ENCODE peak calls at places on chromosomes 6 and 20, in seven cellular contexts. L is CD8-positive, alpha-beta T cell; J is fibroblast of mammary gland; C is WERI-Rb-1; G is lower leg skin; A is fibroblast of pulmonary artery; X is tibial nerve. Z is an unnamed sample.

GRCh38 chr6:33730611-33731010 is 16.1 kb downstream of the IP6K3 start:
- DNase-seq in L (no peak), J (no peak), C (peak), G (no peak), A (no peak), X (no peak), Z (no peak)

GRCh38 chr6:99011151-99011550 is 63.4 kb upstream of the FBXL4 start:
- DNase-seq in L (no peak), J (no peak), C (no peak), G (no peak), A (no peak), X (no peak), Z (no peak)

GRCh38 chr6:117548797-117549301 is 53.5 kb downstream of the GOPC start:
- DNase-seq in L (peak), J (no peak), C (no peak), G (no peak), A (peak), X (no peak), Z (no peak)

GRCh38 chr20:11777861-11778570 is 139.7 kb upstream of the BTBD3 start:
- DNase-seq in L (no peak), J (peak), C (no peak), G (no peak), A (peak), X (no peak), Z (no peak)

GRCh38 chr6:45900808-45901752 is 114.6 kb downstream of the CLIC5 start:
- DNase-seq in L (no peak), J (peak), C (no peak), G (no peak), A (no peak), X (peak), Z (no peak)

GRCh38 chr20:46709459-46710148 is at the start of gene SLC2A10:
- DNase-seq in L (no peak), J (peak), C (no peak), G (no peak), A (peak), X (peak), Z (peak)

GRCh38 chr6:81751388-81752083 is 945 bp downstream of the TENT5A start:
- DNase-seq in L (peak), J (no peak), C (peak), G (peak), A (peak), X (peak), Z (peak)

GRCh38 chr6:28377879-28378278 is 21.7 kb downstream of the ZSCAN12 start:
- DNase-seq in L (no peak), J (no peak), C (no peak), G (no peak), A (no peak), X (no peak), Z (no peak)

GRCh38 chr6:106309024-106309423 is 16.5 kb downstream of the ATG5 start:
- DNase-seq in L (no peak), J (no peak), C (no peak), G (no peak), A (no peak), X (no peak), Z (no peak)

GRCh38 chr20:25294459-25295385 is 46.8 kb downstream of the PYGB start:
- DNase-seq in L (peak), J (peak), C (peak), G (no peak), A (peak), X (no peak), Z (no peak)

GRCh38 chr6:89413006-89413400 is 930 bp upstream of the RRAGD start:
- DNase-seq in L (no peak), J (no peak), C (no peak), G (peak), A (no peak), X (no peak), Z (no peak)

GRCh38 chr20:60257671-60258070 is 299.4 kb downstream of the CDH26 start:
- DNase-seq in L (no peak), J (no peak), C (no peak), G (no peak), A (no peak), X (no peak), Z (no peak)

GRCh38 chr20:8583209-8584106 is 451.4 kb downstream of the PLCB1 start:
- DNase-seq in L (no peak), J (no peak), C (no peak), G (no peak), A (peak), X (no peak), Z (no peak)

GRCh38 chr6:109236140-109237081 is 141.1 kb downstream of the CEP57L1 start:
- DNase-seq in L (no peak), J (no peak), C (peak), G (no peak), A (no peak), X (no peak), Z (no peak)

GRCh38 chr6:47455533-47456209 is 21.9 kb upstream of the CD2AP start:
- DNase-seq in L (no peak), J (peak), C (no peak), G (no peak), A (no peak), X (no peak), Z (no peak)

GRCh38 chr6:92710048-92710447 is 709.3 kb downstream of the EPHA7 start:
- DNase-seq in L (no peak), J (no peak), C (no peak), G (no peak), A (no peak), X (no peak), Z (no peak)

GRCh38 chr6:61606500-61606899 is 679.5 kb downstream of the KHDRBS2 start:
- DNase-seq in L (no peak), J (no peak), C (no peak), G (no peak), A (no peak), X (no peak), Z (no peak)

GRCh38 chr6:125356888-125357287 is 55.1 kb upstream of the HDDC2 start:
- DNase-seq in L (no peak), J (no peak), C (no peak), G (no peak), A (no peak), X (no peak), Z (no peak)

GRCh38 chr20:57707849-57708693 is 1.7 kb downstream of the PMEPA1 start:
- DNase-seq in L (no peak), J (no peak), C (no peak), G (no peak), A (no peak), X (no peak), Z (no peak)

GRCh38 chr6:42367353-42368011 is 84.2 kb downstream of the TRERF1 start:
- DNase-seq in L (peak), J (no peak), C (no peak), G (no peak), A (peak), X (no peak), Z (no peak)

GRCh38 chr6:72952808-72953630 is 272.3 kb downstream of the KHDC1L start:
- DNase-seq in L (no peak), J (peak), C (no peak), G (no peak), A (peak), X (no peak), Z (no peak)

GRCh38 chr6:39102024-39102820 is 12.8 kb downstream of the SAYSD1 start:
- DNase-seq in L (no peak), J (peak), C (peak), G (no peak), A (peak), X (no peak), Z (no peak)

GRCh38 chr6:16868968-16869367 is 107.7 kb upstream of the ATXN1 start:
- DNase-seq in L (no peak), J (no peak), C (no peak), G (no peak), A (no peak), X (no peak), Z (no peak)

GRCh38 chr6:16873698-16874097 is 112.4 kb upstream of the ATXN1 start:
- DNase-seq in L (no peak), J (no peak), C (no peak), G (no peak), A (no peak), X (no peak), Z (no peak)

GRCh38 chr6:16871047-16871446 is 109.8 kb upstream of the ATXN1 start:
- DNase-seq in L (no peak), J (no peak), C (no peak), G (no peak), A (no peak), X (no peak), Z (no peak)

DNA sequence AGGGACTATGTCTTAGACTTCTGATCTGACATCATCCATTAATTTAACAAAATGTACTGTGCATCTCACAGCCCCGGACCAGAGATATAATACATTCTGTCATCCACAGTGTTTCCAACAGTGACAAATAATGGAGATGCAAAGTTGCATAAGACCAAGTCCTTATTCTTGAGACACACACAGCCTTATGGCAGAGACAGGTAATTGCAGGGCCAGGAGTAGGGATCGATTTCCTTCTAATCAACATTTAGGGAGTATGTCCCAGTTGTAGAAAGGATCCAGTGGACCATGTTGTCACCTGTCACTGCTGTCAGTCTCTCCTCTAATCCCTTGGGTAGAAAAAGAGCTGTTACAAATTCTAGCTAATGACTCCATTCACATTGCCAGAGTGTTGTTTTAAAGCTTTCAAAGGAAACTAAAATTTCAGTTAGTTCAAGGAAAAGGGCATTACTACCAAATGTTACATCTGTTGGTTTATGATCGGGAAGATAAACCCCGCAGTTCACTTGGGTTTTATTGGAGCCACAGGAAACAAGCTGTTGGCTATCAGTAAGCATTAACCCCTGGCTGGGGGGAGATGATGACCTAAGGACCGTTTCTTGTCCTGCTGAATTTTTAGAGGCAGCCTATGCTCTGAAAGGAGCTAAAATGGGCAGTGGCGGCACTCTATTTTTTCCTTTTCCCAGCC is 111.4 kb upstream of the ATXN1 start:
- DNase-seq in L (no peak), J (no peak), C (no peak), G (no peak), A (no peak), X (no peak), Z (no peak)
- TF ChIP-seq CTCF in L (no peak), J (peak), C (peak), G (no peak), A (no peak), X (no peak), Z (no peak)

GRCh38 chr6:139374357-139375238 is at the start of gene CITED2:
- DNase-seq in L (peak), J (peak), C (peak), G (peak), A (peak), X (peak), Z (peak)
- TF ChIP-seq CTCF in L (no peak), J (peak), C (no peak), G (peak), A (peak), X (peak), Z (peak)

GRCh38 chr6:128519132-128519930 is 1.1 kb downstream of the PTPRK start:
- DNase-seq in L (peak), J (peak), C (peak), G (peak), A (peak), X (no peak), Z (peak)
- TF ChIP-seq CTCF in L (no peak), J (peak), C (peak), G (no peak), A (peak), X (no peak), Z (no peak)

DNA sequence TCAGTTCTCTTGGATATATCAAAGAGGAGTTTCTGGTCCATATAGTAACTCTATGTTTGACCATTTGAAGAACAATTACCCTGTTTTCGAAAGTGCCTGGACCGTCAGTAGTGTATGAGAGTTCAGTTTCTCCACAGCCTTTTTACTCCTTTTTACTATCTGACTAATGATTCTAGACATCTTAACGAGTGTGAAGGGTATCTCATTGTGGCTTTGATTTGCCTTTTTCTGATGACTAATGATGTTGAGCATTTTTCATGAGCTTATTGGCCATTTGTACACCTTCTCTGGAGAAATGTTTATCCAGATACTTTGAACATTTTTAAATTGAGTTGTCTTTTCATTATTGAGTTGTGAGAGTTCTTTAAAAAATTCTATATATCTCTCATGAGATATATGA is 114.9 kb upstream of the ATXN1 start:
- DNase-seq in L (no peak), J (no peak), C (no peak), G (no peak), A (no peak), X (no peak), Z (no peak)
- TF ChIP-seq CTCF in L (no peak), J (no peak), C (no peak), G (no peak), A (no peak), X (no peak), Z (no peak)

GRCh38 chr6:139711714-139712585 is 337.5 kb upstream of the CITED2 start:
- DNase-seq in L (no peak), J (peak), C (no peak), G (no peak), A (peak), X (no peak), Z (no peak)
- TF ChIP-seq CTCF in L (no peak), J (no peak), C (no peak), G (no peak), A (no peak), X (no peak), Z (no peak)

GRCh38 chr20:33751775-33752174 is 20.0 kb downstream of the ZNF341 start:
- DNase-seq in L (no peak), J (no peak), C (no peak), G (no peak), A (no peak), X (no peak), Z (no peak)
- TF ChIP-seq CTCF in L (no peak), J (no peak), C (no peak), G (no peak), A (no peak), X (no peak), Z (no peak)

DNA sequence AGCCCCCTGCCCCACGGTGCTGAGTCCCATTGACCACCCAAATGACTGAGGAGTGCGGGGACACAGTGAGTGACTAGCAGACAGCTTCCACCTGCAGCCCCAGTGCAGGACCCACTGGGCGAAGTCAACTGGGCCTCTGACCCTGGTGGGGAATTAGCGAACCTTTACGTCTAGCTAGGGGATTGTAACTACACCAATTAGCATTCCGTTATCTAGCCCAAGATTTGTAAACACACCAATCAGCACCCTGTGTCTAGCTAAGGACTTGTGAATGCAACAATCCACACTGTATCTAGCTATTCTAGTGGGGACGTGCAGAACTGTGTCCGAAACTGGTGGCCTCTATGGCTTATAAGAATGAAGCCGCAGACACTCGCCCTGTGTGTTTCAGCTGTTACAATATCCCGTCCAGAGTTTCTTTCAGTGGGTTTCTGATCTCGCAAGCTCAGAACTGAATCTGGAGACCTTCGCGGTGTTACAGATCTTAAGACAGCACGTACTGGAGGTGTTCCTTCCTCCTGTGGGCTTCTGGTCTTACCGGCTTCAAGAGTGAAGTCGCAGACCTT is 21.1 kb upstream of the GMPR start:
- DNase-seq in L (peak), J (no peak), C (no peak), G (no peak), A (no peak), X (no peak), Z (no peak)
- TF ChIP-seq CTCF in L (no peak), J (no peak), C (no peak), G (no peak), A (no peak), X (no peak), Z (no peak)

GRCh38 chr6:168197636-168198301 is 118.8 kb upstream of the FRMD1 start:
- DNase-seq in L (peak), J (no peak), C (no peak), G (no peak), A (no peak), X (no peak), Z (peak)

GRCh38 chr6:168198302-168199180 is 119.5 kb upstream of the FRMD1 start:
- DNase-seq in L (peak), J (no peak), C (no peak), G (no peak), A (no peak), X (no peak), Z (peak)

GRCh38 chr6:168195712-168196111 is 116.7 kb upstream of the FRMD1 start:
- DNase-seq in L (peak), J (no peak), C (no peak), G (no peak), A (no peak), X (no peak), Z (peak)

GRCh38 chr6:168196385-168196860 is 117.4 kb upstream of the FRMD1 start:
- DNase-seq in L (peak), J (no peak), C (no peak), G (no peak), A (no peak), X (no peak), Z (peak)

GRCh38 chr6:168196881-168197635 is 118.0 kb upstream of the FRMD1 start:
- DNase-seq in L (peak), J (no peak), C (no peak), G (no peak), A (no peak), X (no peak), Z (peak)
- TF ChIP-seq CTCF in L (no peak), J (no peak), C (no peak), G (no peak), A (no peak), X (no peak), Z (no peak)

GRCh38 chr6:30740993-30741784 is 1.3 kb downstream of the FLOT1 start:
- DNase-seq in L (no peak), J (no peak), C (no peak), G (no peak), A (peak), X (no peak), Z (no peak)

GRCh38 chr6:30743099-30744053 is 889 bp upstream of the FLOT1 start:
- DNase-seq in L (peak), J (peak), C (no peak), G (no peak), A (peak), X (no peak), Z (peak)

GRCh38 chr6:30742316-30743098 is at the start of gene FLOT1:
- DNase-seq in L (peak), J (peak), C (peak), G (peak), A (peak), X (peak), Z (peak)

GRCh38 chr6:30741789-30742315 is 635 bp downstream of the FLOT1 start:
- DNase-seq in L (no peak), J (no peak), C (no peak), G (no peak), A (no peak), X (no peak), Z (peak)

DNA sequence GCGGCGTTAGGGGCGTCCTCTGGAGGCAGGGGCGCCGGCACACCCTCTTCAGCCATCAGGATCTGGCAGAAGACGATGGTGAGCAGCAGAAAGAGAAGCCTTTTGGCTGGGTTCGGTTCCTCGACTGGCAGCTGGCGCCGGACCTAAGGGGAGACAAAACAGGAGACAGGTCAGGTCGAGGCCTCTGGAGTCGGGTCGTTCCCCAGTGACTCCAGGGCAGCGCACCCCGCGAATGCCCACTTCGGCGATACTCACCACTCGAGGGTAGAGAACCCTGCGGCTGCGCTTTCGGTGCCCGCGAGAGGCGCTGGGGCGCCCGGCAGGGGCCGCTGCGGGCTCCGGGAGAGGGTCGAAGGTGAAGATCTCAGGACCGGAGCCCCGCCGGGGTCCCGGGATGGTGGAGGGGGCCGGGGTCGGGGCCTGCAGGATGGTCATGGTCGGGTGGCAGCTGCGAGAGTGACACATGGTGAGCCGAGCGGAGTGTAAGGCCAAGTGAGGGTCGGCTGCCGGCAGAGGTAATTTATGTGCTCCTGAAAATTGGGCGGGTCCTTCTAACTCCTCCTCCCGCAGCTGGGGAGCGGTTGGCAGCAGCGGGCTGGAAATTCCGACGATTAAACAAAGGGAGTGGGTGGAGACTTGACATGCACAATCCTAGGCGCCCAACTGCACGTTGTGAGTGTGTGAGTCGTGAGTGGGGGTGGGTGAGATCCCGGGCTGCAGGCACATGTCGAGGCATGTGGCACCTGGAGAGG is at the start of gene IER3:
- DNase-seq in L (peak), J (peak), C (no peak), G (peak), A (peak), X (peak), Z (peak)
- TF ChIP-seq CTCF in L (peak), J (peak), C (no peak), G (no peak), A (peak), X (peak), Z (peak)

GRCh38 chr20:43433250-43433854 is 24.3 kb upstream of the SRSF6 start:
- DNase-seq in L (no peak), J (no peak), C (no peak), G (no peak), A (no peak), X (no peak), Z (no peak)

GRCh38 chr20:43434565-43434964 is 23.1 kb upstream of the SRSF6 start:
- DNase-seq in L (no peak), J (no peak), C (no peak), G (no peak), A (no peak), X (no peak), Z (no peak)

GRCh38 chr20:43431120-43431519 is 26.6 kb upstream of the SRSF6 start:
- DNase-seq in L (no peak), J (no peak), C (peak), G (no peak), A (peak), X (no peak), Z (no peak)

GRCh38 chr20:43430265-43430664 is 27.4 kb upstream of the SRSF6 start:
- DNase-seq in L (no peak), J (no peak), C (no peak), G (no peak), A (no peak), X (no peak), Z (no peak)

GRCh38 chr20:43432498-43432897 is 25.2 kb upstream of the SRSF6 start:
- DNase-seq in L (no peak), J (no peak), C (no peak), G (no peak), A (no peak), X (no peak), Z (no peak)
- TF ChIP-seq CTCF in L (no peak), J (no peak), C (no peak), G (no peak), A (no peak), X (no peak), Z (no peak)